ENCODE peak calls at places on chromosome 11, in seven cellular contexts. One of them, this sample, is unnamed.

GRCh38 chr11:47340980-47341775 is 11.3 kb downstream of the MYBPC3 start:
- DNase-seq in lower leg skin: no peak
- DNase-seq in endodermal cell: peak
- DNase-seq in uterus: no peak
- DNase-seq in PC-3: no peak
- DNase-seq in IMR-90: no peak
- DNase-seq in OCI-LY7: no peak
- DNase-seq in this sample: no peak

GRCh38 chr11:94131363-94132115 is 2.9 kb downstream of the PANX1 start:
- DNase-seq in uterus: peak
- DNase-seq in OCI-LY7: no peak
- DNase-seq in PC-3: no peak
- DNase-seq in lower leg skin: no peak
- DNase-seq in endodermal cell: peak
- DNase-seq in IMR-90: peak
- DNase-seq in this sample: no peak

GRCh38 chr11:118656563-118657165 is 22.8 kb downstream of the TREH start:
- DNase-seq in uterus: no peak
- DNase-seq in PC-3: no peak
- DNase-seq in IMR-90: no peak
- DNase-seq in lower leg skin: no peak
- DNase-seq in OCI-LY7: no peak
- DNase-seq in endodermal cell: no peak
- DNase-seq in this sample: no peak

GRCh38 chr11:45484326-45484725 is 181.1 kb downstream of the CHST1 start:
- DNase-seq in uterus: no peak
- DNase-seq in lower leg skin: peak
- DNase-seq in OCI-LY7: no peak
- DNase-seq in PC-3: no peak
- DNase-seq in IMR-90: no peak
- DNase-seq in endodermal cell: peak
- DNase-seq in this sample: no peak

GRCh38 chr11:80083561-80083960 is 642.7 kb upstream of the TENM4 start:
- DNase-seq in IMR-90: no peak
- DNase-seq in lower leg skin: no peak
- DNase-seq in PC-3: peak
- DNase-seq in uterus: no peak
- DNase-seq in OCI-LY7: no peak
- DNase-seq in endodermal cell: no peak
- DNase-seq in this sample: no peak

GRCh38 chr11:24965780-24966179 is 468.9 kb downstream of the LUZP2 start:
- DNase-seq in endodermal cell: no peak
- DNase-seq in lower leg skin: no peak
- DNase-seq in PC-3: peak
- DNase-seq in IMR-90: no peak
- DNase-seq in uterus: no peak
- DNase-seq in OCI-LY7: no peak
- DNase-seq in this sample: peak

GRCh38 chr11:95972055-95972454 is 48.1 kb upstream of the MTMR2 start:
- DNase-seq in IMR-90: peak
- DNase-seq in lower leg skin: no peak
- DNase-seq in endodermal cell: no peak
- DNase-seq in uterus: no peak
- DNase-seq in OCI-LY7: no peak
- DNase-seq in PC-3: no peak
- DNase-seq in this sample: no peak

GRCh38 chr11:112962854-112963367 is 1.7 kb downstream of the NCAM1 start:
- DNase-seq in IMR-90: no peak
- DNase-seq in endodermal cell: peak
- DNase-seq in PC-3: no peak
- DNase-seq in OCI-LY7: no peak
- DNase-seq in uterus: peak
- DNase-seq in lower leg skin: no peak
- DNase-seq in this sample: peak

GRCh38 chr11:78248191-78248590 is 59.5 kb downstream of the USP35 start:
- DNase-seq in OCI-LY7: no peak
- DNase-seq in endodermal cell: no peak
- DNase-seq in uterus: no peak
- DNase-seq in PC-3: no peak
- DNase-seq in lower leg skin: no peak
- DNase-seq in IMR-90: peak
- DNase-seq in this sample: no peak

GRCh38 chr11:6298605-6299004 is 21.7 kb downstream of the CAVIN3 start:
- DNase-seq in PC-3: peak
- DNase-seq in OCI-LY7: peak
- DNase-seq in IMR-90: no peak
- DNase-seq in lower leg skin: no peak
- DNase-seq in uterus: no peak
- DNase-seq in endodermal cell: peak
- DNase-seq in this sample: no peak

GRCh38 chr11:13462311-13462927 is 603 bp downstream of the BTBD10 start:
- DNase-seq in OCI-LY7: peak
- DNase-seq in lower leg skin: peak
- DNase-seq in IMR-90: peak
- DNase-seq in endodermal cell: peak
- DNase-seq in PC-3: peak
- DNase-seq in uterus: peak
- DNase-seq in this sample: peak

GRCh38 chr11:131855320-131855719 is 484.9 kb downstream of the NTM start:
- DNase-seq in endodermal cell: no peak
- DNase-seq in lower leg skin: no peak
- DNase-seq in PC-3: no peak
- DNase-seq in IMR-90: no peak
- DNase-seq in uterus: no peak
- DNase-seq in OCI-LY7: no peak
- DNase-seq in this sample: peak

GRCh38 chr11:68039526-68040086 is 781 bp downstream of the TCIRG1 start:
- DNase-seq in PC-3: no peak
- DNase-seq in OCI-LY7: peak
- DNase-seq in uterus: no peak
- DNase-seq in endodermal cell: peak
- DNase-seq in IMR-90: no peak
- DNase-seq in lower leg skin: no peak
- DNase-seq in this sample: no peak

GRCh38 chr11:68041617-68042218 is 2.9 kb downstream of the TCIRG1 start:
- DNase-seq in PC-3: no peak
- DNase-seq in endodermal cell: no peak
- DNase-seq in IMR-90: no peak
- DNase-seq in lower leg skin: no peak
- DNase-seq in uterus: no peak
- DNase-seq in OCI-LY7: no peak
- DNase-seq in this sample: no peak

GRCh38 chr11:68038718-68039525 is at the start of gene TCIRG1:
- DNase-seq in PC-3: peak
- DNase-seq in lower leg skin: peak
- DNase-seq in endodermal cell: peak
- DNase-seq in IMR-90: peak
- DNase-seq in uterus: peak
- DNase-seq in OCI-LY7: peak
- DNase-seq in this sample: peak

GRCh38 chr11:68040957-68041591 is 2.2 kb downstream of the TCIRG1 start:
- DNase-seq in IMR-90: no peak
- DNase-seq in OCI-LY7: no peak
- DNase-seq in uterus: no peak
- DNase-seq in PC-3: no peak
- DNase-seq in endodermal cell: no peak
- DNase-seq in lower leg skin: no peak
- DNase-seq in this sample: no peak

DNA sequence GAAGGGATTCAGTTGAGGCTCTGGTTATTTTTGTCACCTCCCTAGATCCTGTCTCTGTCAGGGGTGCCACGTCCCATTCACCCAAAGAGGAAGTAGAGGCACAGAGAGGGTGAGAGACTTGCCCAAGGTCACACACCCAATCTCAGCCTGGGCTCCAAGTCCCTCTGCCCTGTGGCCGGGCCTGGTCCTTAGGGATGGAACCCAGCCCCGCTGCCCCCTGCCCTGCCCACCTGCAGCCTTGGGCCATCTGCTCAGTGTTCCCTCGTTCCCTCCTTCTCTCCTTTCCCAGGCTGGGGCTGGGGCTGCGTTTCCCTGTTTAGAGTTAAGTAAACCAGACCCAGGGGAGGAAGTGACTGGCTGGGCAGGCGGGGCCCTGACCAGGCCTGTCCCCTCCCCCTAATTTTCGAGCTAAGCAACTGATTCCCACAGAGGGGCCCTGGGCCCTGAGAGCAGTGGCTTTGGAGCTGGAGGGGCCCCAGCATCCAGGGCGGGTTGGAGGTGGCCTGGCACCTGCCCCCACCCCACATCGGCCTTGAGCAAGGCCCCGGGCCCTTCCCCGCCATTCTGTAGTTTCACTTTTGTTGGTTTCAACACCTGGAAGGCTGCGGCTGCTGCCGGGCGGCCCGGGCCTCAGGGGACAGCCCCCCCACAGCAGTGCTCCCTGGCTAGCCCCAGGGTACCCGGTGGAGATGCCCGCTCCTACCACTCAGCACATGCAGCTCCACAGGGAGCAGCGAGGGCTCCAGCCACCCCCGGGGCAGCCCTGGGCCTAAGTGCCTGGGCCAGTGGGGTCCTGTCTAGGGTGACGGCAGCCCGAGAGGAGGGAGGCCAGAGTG is 1.5 kb downstream of the TCIRG1 start:
- DNase-seq in OCI-LY7: peak
- DNase-seq in uterus: peak
- DNase-seq in endodermal cell: peak
- DNase-seq in PC-3: peak
- DNase-seq in lower leg skin: no peak
- DNase-seq in IMR-90: peak
- DNase-seq in this sample: peak
- H3K4me3 ChIP-seq in OCI-LY7: peak
- H3K4me3 ChIP-seq in uterus: peak
- H3K4me3 ChIP-seq in endodermal cell: no peak
- H3K4me3 ChIP-seq in PC-3: peak
- H3K4me3 ChIP-seq in lower leg skin: peak
- H3K4me3 ChIP-seq in IMR-90: peak
- H3K4me3 ChIP-seq in this sample: peak

GRCh38 chr11:63505857-63506528 is at the start of gene LGALS12:
- DNase-seq in OCI-LY7: no peak
- DNase-seq in uterus: no peak
- DNase-seq in lower leg skin: no peak
- DNase-seq in PC-3: no peak
- DNase-seq in IMR-90: no peak
- DNase-seq in endodermal cell: peak
- DNase-seq in this sample: peak

GRCh38 chr11:63508745-63509144 is 2.9 kb downstream of the LGALS12 start:
- DNase-seq in lower leg skin: no peak
- DNase-seq in PC-3: no peak
- DNase-seq in endodermal cell: no peak
- DNase-seq in IMR-90: no peak
- DNase-seq in OCI-LY7: no peak
- DNase-seq in uterus: no peak
- DNase-seq in this sample: no peak

GRCh38 chr11:63510360-63511130 is 4.7 kb downstream of the LGALS12 start:
- DNase-seq in IMR-90: no peak
- DNase-seq in lower leg skin: no peak
- DNase-seq in uterus: no peak
- DNase-seq in OCI-LY7: no peak
- DNase-seq in PC-3: no peak
- DNase-seq in endodermal cell: no peak
- DNase-seq in this sample: peak

GRCh38 chr11:63504933-63505586 is 824 bp upstream of the LGALS12 start:
- DNase-seq in IMR-90: no peak
- DNase-seq in OCI-LY7: no peak
- DNase-seq in lower leg skin: no peak
- DNase-seq in uterus: no peak
- DNase-seq in endodermal cell: no peak
- DNase-seq in PC-3: no peak
- DNase-seq in this sample: no peak

DNA sequence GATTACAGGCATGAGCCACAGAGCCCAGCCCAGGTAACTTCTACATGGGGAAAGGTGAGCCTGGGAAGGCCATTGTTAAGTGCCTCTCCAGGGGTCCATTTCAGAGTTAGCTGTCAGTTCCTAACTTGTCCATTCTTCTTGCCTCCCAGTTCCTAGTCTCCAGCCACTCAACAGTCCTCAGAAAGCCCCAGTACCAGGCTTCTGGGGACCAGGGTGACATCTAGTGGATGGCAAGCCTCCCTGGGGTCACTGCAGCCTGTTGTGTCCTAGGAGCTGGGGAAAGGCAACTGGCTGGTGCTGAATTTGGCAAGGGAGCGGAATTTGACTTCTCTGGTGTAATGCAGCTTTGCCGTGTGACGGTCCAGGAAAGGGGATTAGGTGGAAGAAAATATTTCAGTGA is 2.1 kb downstream of the LGALS12 start:
- DNase-seq in PC-3: peak
- DNase-seq in endodermal cell: peak
- DNase-seq in lower leg skin: no peak
- DNase-seq in IMR-90: no peak
- DNase-seq in uterus: no peak
- DNase-seq in OCI-LY7: peak
- DNase-seq in this sample: no peak
- TF ChIP-seq CTCF in PC-3: peak
- TF ChIP-seq CTCF in endodermal cell: peak
- TF ChIP-seq CTCF in lower leg skin: no peak
- TF ChIP-seq CTCF in IMR-90: no peak
- TF ChIP-seq CTCF in uterus: no peak
- TF ChIP-seq CTCF in OCI-LY7: peak
- TF ChIP-seq CTCF in this sample: peak

DNA sequence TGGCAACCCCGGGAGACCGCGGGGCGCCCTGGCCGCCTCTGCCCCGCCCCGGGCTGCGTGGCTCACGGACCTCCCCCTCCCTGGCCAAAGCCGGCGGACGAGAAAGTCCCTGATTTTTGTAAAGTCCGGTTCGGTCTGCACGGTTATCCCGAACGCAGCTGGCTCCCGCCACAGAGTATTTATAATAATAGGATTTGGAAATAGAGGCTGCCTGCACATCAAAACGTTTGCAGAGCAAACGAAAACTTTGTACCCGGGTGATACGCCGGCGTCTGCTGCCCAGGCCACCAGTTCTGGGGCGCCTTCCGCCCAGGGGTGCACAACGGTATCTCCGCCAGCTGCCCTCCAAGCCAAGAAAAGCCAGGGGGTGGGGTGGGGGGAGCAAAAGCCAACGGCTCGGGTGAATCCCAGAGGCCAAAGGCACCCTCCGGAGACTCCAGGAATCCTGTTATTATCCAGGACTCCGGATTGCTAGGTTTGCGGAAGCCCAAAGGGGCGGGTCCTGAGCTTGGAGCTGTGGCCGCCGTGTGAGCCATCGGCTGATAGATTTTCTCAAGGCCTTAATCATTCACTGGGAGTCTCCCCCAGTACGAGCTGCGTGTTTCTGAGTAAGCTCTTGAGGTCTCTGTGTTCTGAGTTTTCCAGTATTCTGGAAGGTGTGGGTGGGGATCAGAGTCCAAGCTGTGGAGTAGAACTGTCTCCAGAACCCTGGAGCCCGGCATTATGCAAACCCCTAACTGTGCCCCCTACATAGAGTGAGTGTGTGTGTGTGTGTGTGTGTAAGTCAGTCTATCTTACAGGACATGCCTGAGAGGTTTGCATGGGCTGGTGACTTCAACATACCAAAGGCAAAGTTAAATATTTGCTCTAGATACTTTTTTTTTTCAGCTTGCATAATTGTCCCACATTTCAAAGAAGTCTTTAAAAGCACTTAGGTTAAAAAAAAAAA is 679 bp upstream of the SHANK2 start:
- DNase-seq in IMR-90: peak
- DNase-seq in PC-3: peak
- DNase-seq in OCI-LY7: no peak
- DNase-seq in endodermal cell: peak
- DNase-seq in lower leg skin: no peak
- DNase-seq in uterus: no peak
- DNase-seq in this sample: peak
- H3K4me3 ChIP-seq in IMR-90: peak
- H3K4me3 ChIP-seq in PC-3: peak
- H3K4me3 ChIP-seq in OCI-LY7: no peak
- H3K4me3 ChIP-seq in endodermal cell: peak
- H3K4me3 ChIP-seq in lower leg skin: no peak
- H3K4me3 ChIP-seq in uterus: peak
- H3K4me3 ChIP-seq in this sample: peak

GRCh38 chr11:82229346-82229745 is 504.3 kb downstream of the FAM181B start:
- DNase-seq in IMR-90: no peak
- DNase-seq in PC-3: peak
- DNase-seq in lower leg skin: no peak
- DNase-seq in uterus: no peak
- DNase-seq in endodermal cell: no peak
- DNase-seq in OCI-LY7: peak
- DNase-seq in this sample: peak
- TF ChIP-seq CTCF in IMR-90: peak
- TF ChIP-seq CTCF in PC-3: peak
- TF ChIP-seq CTCF in lower leg skin: no peak
- TF ChIP-seq CTCF in uterus: peak
- TF ChIP-seq CTCF in endodermal cell: peak
- TF ChIP-seq CTCF in OCI-LY7: peak
- TF ChIP-seq CTCF in this sample: peak

This sample was measured in astrocyte of the spinal cord.